ENCODE peak calls at places on chromosomes 12 and 14, in nine cellular contexts. X, Y, Q, T, P, I, D, B and Z are unnamed samples.

GRCh38 chr12:87413784-87414183 is 615.4 kb downstream of the C12orf50 start:
- DNase-seq in I (no peak), Q (no peak), T (no peak), Y (no peak), P (no peak), B (no peak), D (no peak), X (no peak), Z (no peak)

GRCh38 chr14:31206536-31207286 is 882 bp downstream of the HECTD1 start:
- DNase-seq in X (no peak), I (no peak), B (peak), Q (peak), T (peak), Y (no peak), P (no peak), D (peak), Z (peak)

GRCh38 chr12:108559748-108560147 is 1.2 kb downstream of the SART3 start:
- DNase-seq in X (no peak), P (no peak), T (peak), B (no peak), Q (no peak), D (no peak), I (no peak), Y (no peak), Z (no peak)

GRCh38 chr12:28130625-28131598 is 59.3 kb upstream of the CCDC91 start:
- DNase-seq in D (no peak), I (no peak), P (peak), T (peak), Y (peak), X (peak), B (peak), Q (no peak), Z (peak)

GRCh38 chr12:20150835-20151234 is 217.5 kb upstream of the PDE3A start:
- DNase-seq in I (no peak), B (no peak), D (no peak), T (no peak), Y (no peak), Q (no peak), P (no peak), X (no peak), Z (no peak)

GRCh38 chr14:60720962-60721330 is 3.2 kb downstream of the SIX4 start:
- DNase-seq in I (no peak), X (no peak), P (no peak), T (no peak), B (no peak), Q (no peak), D (no peak), Y (no peak), Z (no peak)

GRCh38 chr14:101501341-101501740 is 60.0 kb upstream of the DIO3 start:
- DNase-seq in Q (no peak), I (no peak), Y (no peak), P (no peak), X (no peak), D (no peak), T (no peak), B (peak), Z (no peak)

GRCh38 chr14:85112762-85113161 is 417.2 kb upstream of the FLRT2 start:
- DNase-seq in T (no peak), D (no peak), I (no peak), X (no peak), Y (no peak), P (no peak), Q (no peak), B (no peak), Z (no peak)

GRCh38 chr14:21978184-21978998 is 304.8 kb upstream of the OR4E1 start:
- DNase-seq in I (no peak), P (no peak), D (peak), B (peak), T (peak), X (no peak), Q (peak), Y (peak), Z (peak)

GRCh38 chr12:27024291-27024690 is 1.9 kb downstream of the MED21 start:
- DNase-seq in Y (no peak), P (no peak), I (no peak), T (no peak), Q (no peak), B (no peak), X (no peak), D (no peak), Z (no peak)

GRCh38 chr12:53052419-53053222 is 2.8 kb downstream of the TNS2 start:
- DNase-seq in T (no peak), Q (no peak), Y (no peak), B (no peak), P (peak), X (no peak), I (no peak), D (no peak), Z (peak)

GRCh38 chr12:116336542-116337065 is 59.1 kb upstream of the MED13L start:
- DNase-seq in Q (no peak), X (no peak), T (peak), D (no peak), B (no peak), I (peak), P (no peak), Y (no peak), Z (no peak)

GRCh38 chr12:530308-530707 is 70.6 kb downstream of the B4GALNT3 start:
- DNase-seq in D (no peak), Y (peak), I (no peak), Q (no peak), P (peak), B (no peak), X (no peak), T (no peak), Z (no peak)

GRCh38 chr12:20415013-20415412 is 46.7 kb downstream of the PDE3A start:
- DNase-seq in T (no peak), B (no peak), X (no peak), I (no peak), D (no peak), P (no peak), Y (no peak), Q (no peak), Z (no peak)

GRCh38 chr12:53938276-53939140 is at the start of gene HOXC13:
- DNase-seq in D (peak), Y (peak), X (peak), T (peak), P (no peak), B (peak), I (no peak), Q (peak), Z (peak)

GRCh38 chr14:102957222-102957621 is 34.8 kb downstream of the AMN start:
- DNase-seq in B (no peak), D (no peak), X (no peak), Y (no peak), Q (no peak), P (no peak), I (no peak), T (no peak), Z (no peak)

GRCh38 chr14:105168979-105169507 is 467 bp upstream of the JAG2 start:
- DNase-seq in D (no peak), X (no peak), Q (peak), B (peak), Y (no peak), P (no peak), I (no peak), T (no peak), Z (no peak)

GRCh38 chr12:102511575-102511974 is 31.2 kb upstream of the IGF1 start:
- DNase-seq in Q (no peak), I (no peak), D (no peak), Y (no peak), B (no peak), T (no peak), X (no peak), P (no peak), Z (no peak)

GRCh38 chr12:13816394-13816793 is 165.0 kb downstream of the GRIN2B start:
- DNase-seq in Q (no peak), T (no peak), I (no peak), D (no peak), P (no peak), Y (no peak), X (no peak), B (no peak), Z (no peak)

GRCh38 chr14:30656190-30656632 is 34.1 kb downstream of the SCFD1 start:
- DNase-seq in Q (peak), P (peak), B (no peak), Y (no peak), I (no peak), T (peak), X (peak), D (no peak), Z (peak)

GRCh38 chr12:55965941-55966407 is at the start of gene PMEL:
- DNase-seq in D (no peak), Y (no peak), I (no peak), B (no peak), Q (peak), T (peak), P (no peak), X (no peak), Z (peak)

GRCh38 chr12:56299308-56299852 is 750 bp downstream of the CS start:
- DNase-seq in X (no peak), P (peak), Y (no peak), Q (no peak), B (no peak), D (no peak), T (peak), I (no peak), Z (peak)

GRCh38 chr12:117343296-117343695 is 18.1 kb downstream of the NOS1 start:
- DNase-seq in Q (no peak), B (no peak), Y (no peak), T (no peak), X (no peak), I (no peak), P (no peak), D (no peak), Z (no peak)

GRCh38 chr14:59582845-59583509 is 6.4 kb upstream of the CCDC175 start:
- DNase-seq in X (no peak), T (peak), Q (peak), B (no peak), D (no peak), P (no peak), Y (no peak), I (no peak), Z (no peak)

GRCh38 chr12:31005256-31005943 is 68.3 kb upstream of the DDX11 start:
- DNase-seq in P (no peak), D (no peak), X (no peak), Q (peak), B (no peak), I (no peak), T (no peak), Y (no peak), Z (no peak)

GRCh38 chr12:87428701-87429277 is 600.4 kb downstream of the C12orf50 start:
- DNase-seq in P (no peak), Y (no peak), Q (no peak), I (no peak), X (no peak), B (no peak), T (no peak), D (no peak), Z (no peak)

GRCh38 chr12:69000540-69001243 is 67.7 kb upstream of the CPM start:
- DNase-seq in P (peak), X (no peak), T (no peak), I (no peak), D (no peak), Q (no peak), Y (no peak), B (no peak), Z (no peak)

GRCh38 chr14:57066887-57067513 is 201.7 kb downstream of the EXOC5 start:
- DNase-seq in X (no peak), Q (peak), P (no peak), B (peak), T (peak), D (peak), Y (no peak), I (no peak), Z (peak)

GRCh38 chr12:674272-674781 is 11.1 kb upstream of the NINJ2 start:
- DNase-seq in T (peak), P (no peak), D (no peak), B (no peak), I (no peak), Q (no peak), Y (no peak), X (no peak), Z (no peak)

GRCh38 chr12:20549115-20549719 is 145.9 kb upstream of the SLCO1C1 start:
- DNase-seq in D (no peak), Q (peak), X (no peak), P (no peak), B (peak), T (peak), Y (no peak), I (no peak), Z (peak)

GRCh38 chr12:125110641-125111360 is 45.6 kb downstream of the AACS start:
- DNase-seq in X (no peak), T (no peak), D (no peak), Y (no peak), B (no peak), Q (no peak), I (peak), P (no peak), Z (no peak)

GRCh38 chr14:92651793-92652382 is 96.5 kb downstream of the LGMN start:
- DNase-seq in D (no peak), Q (no peak), B (no peak), X (no peak), Y (no peak), P (no peak), I (no peak), T (peak), Z (no peak)

GRCh38 chr12:121980211-121980891 is 41.3 kb upstream of the BCL7A start:
- DNase-seq in D (no peak), B (no peak), Q (no peak), X (no peak), P (no peak), Y (no peak), T (peak), I (no peak), Z (no peak)

GRCh38 chr14:74864193-74864592 is 11.8 kb downstream of the PROX2 start:
- DNase-seq in T (no peak), P (no peak), Q (no peak), B (no peak), I (no peak), D (no peak), X (no peak), Y (no peak), Z (no peak)

GRCh38 chr14:100375273-100375962 is 52.3 kb downstream of the SLC25A47 start:
- DNase-seq in P (peak), X (no peak), D (no peak), Q (peak), B (peak), T (peak), I (peak), Y (peak), Z (peak)

GRCh38 chr14:42556551-42556950 is 949.9 kb downstream of the LRFN5 start:
- DNase-seq in I (no peak), Y (no peak), T (no peak), P (no peak), X (no peak), Q (no peak), D (no peak), B (no peak), Z (no peak)

GRCh38 chr14:24673534-24674203 is 39.7 kb upstream of the GZMB start:
- DNase-seq in Q (no peak), T (peak), X (no peak), D (no peak), I (no peak), B (no peak), P (no peak), Y (no peak), Z (no peak)

GRCh38 chr12:111431772-111432171 is 26.0 kb downstream of the SH2B3 start:
- DNase-seq in T (no peak), P (no peak), X (no peak), D (no peak), I (no peak), Q (no peak), Y (no peak), B (no peak), Z (no peak)

GRCh38 chr14:80237142-80237541 is 25.8 kb upstream of the DIO2 start:
- DNase-seq in B (no peak), T (no peak), Q (no peak), I (no peak), Y (no peak), P (no peak), X (no peak), D (no peak), Z (no peak)

DNA sequence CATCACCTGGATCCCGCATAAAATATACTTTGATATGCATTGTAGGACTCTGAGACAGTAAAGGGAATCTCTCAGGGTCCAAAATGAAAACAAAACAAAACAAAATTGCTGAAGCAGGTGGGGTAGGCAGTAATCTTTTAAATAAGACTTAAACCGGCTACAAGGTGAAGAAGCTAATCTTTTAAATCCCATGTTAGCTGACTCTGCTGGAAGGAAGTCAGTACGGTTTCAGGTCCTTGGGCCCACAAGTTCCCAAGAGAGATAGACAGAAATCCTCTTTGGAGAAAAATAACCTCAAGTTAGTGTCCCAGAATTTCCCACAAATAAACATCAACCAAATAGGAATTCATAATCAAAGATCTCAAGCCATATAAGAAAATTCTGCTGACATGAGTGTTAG is 5.0 kb upstream of the EPS8 start:
- DNase-seq in P (no peak), Y (no peak), T (no peak), X (no peak), I (no peak), D (no peak), Q (no peak), B (no peak), Z (no peak)
- TF ChIP-seq CTCF in P (no peak), Y (no peak), T (no peak), X (no peak), I (no peak), D (no peak), Q (no peak), B (no peak), Z (no peak)

GRCh38 chr12:94140556-94140955 is 7.8 kb upstream of the PLXNC1 start:
- DNase-seq in I (no peak), B (no peak), T (peak), D (no peak), P (peak), Q (peak), X (no peak), Y (no peak), Z (no peak)
- TF ChIP-seq CTCF in I (peak), B (no peak), T (peak), D (peak), P (peak), Q (peak), X (peak), Y (no peak), Z (no peak)

GRCh38 chr12:109731231-109731731 is 17.7 kb downstream of the FAM222A start:
- DNase-seq in I (no peak), Q (peak), B (no peak), D (no peak), X (no peak), P (no peak), Y (no peak), T (no peak), Z (no peak)
- TF ChIP-seq CTCF in I (no peak), Q (no peak), B (no peak), D (no peak), X (no peak), P (no peak), Y (no peak), T (no peak), Z (no peak)

GRCh38 chr12:130214686-130215370 is 52.6 kb downstream of the FZD10 start:
- DNase-seq in Y (no peak), X (no peak), T (no peak), P (no peak), B (no peak), Q (no peak), I (no peak), D (no peak), Z (no peak)
- TF ChIP-seq CTCF in Y (no peak), X (no peak), T (peak), P (no peak), B (no peak), Q (no peak), I (no peak), D (no peak), Z (no peak)

GRCh38 chr12:3520711-3521110 is 29.7 kb downstream of the PRMT8 start:
- DNase-seq in B (no peak), Y (peak), D (no peak), I (no peak), T (no peak), Q (no peak), X (no peak), P (no peak), Z (no peak)
- TF ChIP-seq CTCF in B (no peak), Y (no peak), D (no peak), I (no peak), T (no peak), Q (no peak), X (no peak), P (no peak), Z (no peak)

GRCh38 chr12:52023976-52024688 is 17.4 kb downstream of the TAMALIN start:
- DNase-seq in X (no peak), P (no peak), Y (no peak), Q (no peak), D (no peak), T (no peak), B (no peak), I (no peak), Z (no peak)
- TF ChIP-seq CTCF in X (no peak), P (peak), Y (peak), Q (peak), D (peak), T (no peak), B (peak), I (no peak), Z (no peak)

GRCh38 chr12:2627343-2628191 is 167.2 kb upstream of the FKBP4 start:
- DNase-seq in X (no peak), P (no peak), Y (peak), T (no peak), D (no peak), I (no peak), B (no peak), Q (no peak), Z (no peak)

GRCh38 chr12:2622460-2622859 is 172.3 kb upstream of the FKBP4 start:
- DNase-seq in I (no peak), Y (no peak), X (no peak), D (no peak), T (no peak), P (no peak), B (no peak), Q (no peak), Z (no peak)

GRCh38 chr12:2623472-2623871 is 171.3 kb upstream of the FKBP4 start:
- DNase-seq in Q (no peak), X (no peak), P (no peak), T (no peak), B (no peak), I (no peak), Y (no peak), D (no peak), Z (no peak)

GRCh38 chr12:2625267-2625666 is 169.5 kb upstream of the FKBP4 start:
- DNase-seq in T (no peak), Y (no peak), I (no peak), X (no peak), B (no peak), Q (peak), P (no peak), D (no peak), Z (no peak)

GRCh38 chr12:2624543-2625266 is 170.1 kb upstream of the FKBP4 start:
- DNase-seq in Q (peak), Y (peak), I (no peak), D (no peak), X (peak), B (peak), P (peak), T (peak), Z (no peak)
- TF ChIP-seq CTCF in Q (peak), Y (peak), I (peak), D (peak), X (peak), B (peak), P (peak), T (peak), Z (no peak)

DNA sequence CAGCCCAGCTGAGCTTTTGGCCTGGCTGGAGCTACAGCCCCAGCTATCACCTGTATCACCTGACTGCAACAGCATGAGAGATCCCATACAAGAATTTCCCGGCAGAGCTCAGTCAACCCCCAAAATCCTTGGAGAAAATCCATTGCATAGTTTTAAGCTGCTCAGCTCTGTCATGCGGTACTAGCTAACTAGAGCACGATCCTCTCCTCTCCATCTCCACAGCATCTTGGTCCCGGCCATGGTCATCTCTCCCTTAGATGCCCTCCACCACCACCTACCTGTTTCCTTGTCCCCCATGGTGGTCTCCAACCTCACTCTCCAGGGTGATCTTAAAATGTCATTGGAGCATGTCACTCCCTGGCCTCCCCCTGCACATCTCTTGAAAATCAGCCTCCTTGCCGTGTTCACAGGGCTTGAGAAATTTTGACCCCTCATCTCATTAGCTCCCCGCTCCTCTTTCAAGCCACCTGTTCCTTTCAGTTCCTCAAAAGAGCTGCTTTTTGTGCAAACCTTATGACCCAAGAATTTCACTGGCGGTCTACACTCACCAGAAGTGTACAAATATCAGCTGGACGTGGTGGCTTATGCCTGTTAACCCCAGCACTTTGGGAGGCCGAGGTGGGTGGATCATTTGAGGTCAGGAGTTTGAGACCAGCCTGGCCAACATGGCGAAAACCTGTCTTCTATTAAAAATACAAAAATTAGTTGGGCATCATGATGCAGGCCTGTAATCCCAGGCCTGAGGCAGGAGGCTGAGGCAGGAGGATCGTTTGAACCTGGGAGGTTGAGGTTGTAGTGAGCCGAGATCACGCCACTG is 8.1 kb upstream of the CLMN start:
- DNase-seq in T (peak), B (no peak), I (no peak), Y (no peak), Q (no peak), D (no peak), P (no peak), X (no peak), Z (no peak)
- TF ChIP-seq CTCF in T (no peak), B (no peak), I (no peak), Y (no peak), Q (no peak), D (no peak), P (no peak), X (no peak), Z (no peak)